ENCODE peak calls at places on chromosomes 11 and 22, in four cellular contexts. M, R, I and S are unnamed samples.

GRCh38 chr11:17273668-17274321 is 2.7 kb upstream of the NUCB2 start:
- DNase-seq in M (no peak), R (peak), I (peak), S (no peak)

GRCh38 chr11:62398011-62398994 is 20.5 kb upstream of the SCGB1A1 start:
- DNase-seq in M (no peak), R (peak), I (peak), S (no peak)

GRCh38 chr11:102306048-102306575 is 11.2 kb upstream of the BIRC3 start:
- DNase-seq in M (no peak), R (no peak), I (no peak), S (no peak)

GRCh38 chr11:128929991-128930390 is 12.7 kb downstream of the TP53AIP1 start:
- DNase-seq in M (no peak), R (no peak), I (no peak), S (no peak)

GRCh38 chr11:848988-849824 is 6.6 kb downstream of the TSPAN4 start:
- DNase-seq in M (no peak), R (no peak), I (no peak), S (no peak)

GRCh38 chr11:5336331-5336730 is 7.0 kb downstream of the OR51B5 start:
- DNase-seq in M (no peak), R (peak), I (no peak), S (no peak)

GRCh38 chr11:35303596-35304392 is 115.6 kb downstream of the SLC1A2 start:
- DNase-seq in M (no peak), R (no peak), I (peak), S (no peak)

GRCh38 chr22:23152238-23153114 is 7.2 kb downstream of the RAB36 start:
- DNase-seq in M (no peak), R (no peak), I (peak), S (no peak)

GRCh38 chr11:135075740-135076139 is 663.7 kb upstream of the B3GAT1 start:
- DNase-seq in M (no peak), R (peak), I (peak), S (no peak)

GRCh38 chr11:43736502-43737193 is 56.1 kb downstream of the HSD17B12 start:
- DNase-seq in M (no peak), R (no peak), I (no peak), S (no peak)

GRCh38 chr11:12433571-12434061 is 56.2 kb downstream of the PARVA start:
- DNase-seq in M (no peak), R (no peak), I (no peak), S (no peak)

GRCh38 chr22:35540600-35541253 is at the start of gene RASD2:
- DNase-seq in M (peak), R (peak), I (no peak), S (no peak)

GRCh38 chr22:37203354-37204044 is 8.8 kb downstream of the SSTR3 start:
- DNase-seq in M (no peak), R (no peak), I (no peak), S (no peak)

GRCh38 chr11:96486890-96487633 is 97.2 kb downstream of the JRKL start:
- DNase-seq in M (no peak), R (peak), I (no peak), S (no peak)

GRCh38 chr22:23530766-23531282 is 49.3 kb downstream of the IGLL1 start:
- DNase-seq in M (no peak), R (no peak), I (no peak), S (no peak)

GRCh38 chr11:12200359-12201015 is 90.1 kb downstream of the MICAL2 start:
- DNase-seq in M (no peak), R (peak), I (no peak), S (no peak)

GRCh38 chr11:14414470-14415461 is 55.8 kb upstream of the RRAS2 start:
- DNase-seq in M (no peak), R (peak), I (no peak), S (peak)

GRCh38 chr11:34706709-34707461 is 86.0 kb downstream of the EHF start:
- DNase-seq in M (no peak), R (peak), I (no peak), S (no peak)

GRCh38 chr11:71339178-71339881 is 87.0 kb upstream of the SHANK2 start:
- DNase-seq in M (no peak), R (no peak), I (no peak), S (no peak)

GRCh38 chr22:50519151-50519550 is 6.2 kb downstream of the SCO2 start:
- DNase-seq in M (no peak), R (no peak), I (no peak), S (no peak)

GRCh38 chr11:32431657-32432056 is 3.7 kb downstream of the WT1 start:
- DNase-seq in M (no peak), R (no peak), I (no peak), S (no peak)

GRCh38 chr11:42544726-42545125 is 767.1 kb upstream of the API5 start:
- DNase-seq in M (no peak), R (no peak), I (no peak), S (no peak)

GRCh38 chr22:24875862-24876506 is 70.0 kb downstream of the SGSM1 start:
- DNase-seq in M (no peak), R (peak), I (no peak), S (no peak)

GRCh38 chr11:78193806-78194205 is 5.1 kb downstream of the USP35 start:
- DNase-seq in M (no peak), R (no peak), I (no peak), S (no peak)

GRCh38 chr22:38865201-38866023 is 6.6 kb downstream of the CBX6 start:
- DNase-seq in M (no peak), R (no peak), I (no peak), S (no peak)

GRCh38 chr11:35619030-35619753 is 932 bp downstream of the FJX1 start:
- DNase-seq in M (peak), R (peak), I (no peak), S (no peak)

GRCh38 chr11:32615422-32615821 is 31.8 kb downstream of the EIF3M start:
- DNase-seq in M (no peak), R (no peak), I (no peak), S (no peak)

GRCh38 chr11:20388096-20389055 is 860 bp downstream of the PRMT3 start:
- DNase-seq in M (no peak), R (peak), I (no peak), S (no peak)

GRCh38 chr11:85902353-85902752 is 47.2 kb downstream of the CCDC83 start:
- DNase-seq in M (no peak), R (no peak), I (no peak), S (no peak)

GRCh38 chr22:28799834-28800307 is 498 bp downstream of the XBP1 start:
- DNase-seq in M (no peak), R (peak), I (no peak), S (no peak)

GRCh38 chr22:38144025-38144405 is 33.5 kb upstream of the BAIAP2L2 start:
- DNase-seq in M (no peak), R (no peak), I (no peak), S (no peak)

GRCh38 chr11:76773921-76774361 is 9.2 kb upstream of the TSKU start:
- DNase-seq in M (no peak), R (no peak), I (no peak), S (no peak)

GRCh38 chr11:129260750-129261149 is 68.6 kb upstream of the ARHGAP32 start:
- DNase-seq in M (no peak), R (no peak), I (no peak), S (no peak)

GRCh38 chr11:34358666-34359547 is 1.1 kb upstream of the ABTB2 start:
- DNase-seq in M (peak), R (peak), I (peak), S (peak)

GRCh38 chr11:10388574-10388973 is 66.5 kb upstream of the AMPD3 start:
- DNase-seq in M (no peak), R (no peak), I (no peak), S (no peak)

GRCh38 chr22:32494971-32495370 is 20.4 kb downstream of the FBXO7 start:
- DNase-seq in M (no peak), R (no peak), I (no peak), S (no peak)

GRCh38 chr11:110198031-110198729 is 98.2 kb downstream of the RDX start:
- DNase-seq in M (no peak), R (no peak), I (no peak), S (no peak)

GRCh38 chr11:103488021-103488420 is 378.8 kb downstream of the DYNC2H1 start:
- DNase-seq in M (no peak), R (no peak), I (no peak), S (no peak)

DNA sequence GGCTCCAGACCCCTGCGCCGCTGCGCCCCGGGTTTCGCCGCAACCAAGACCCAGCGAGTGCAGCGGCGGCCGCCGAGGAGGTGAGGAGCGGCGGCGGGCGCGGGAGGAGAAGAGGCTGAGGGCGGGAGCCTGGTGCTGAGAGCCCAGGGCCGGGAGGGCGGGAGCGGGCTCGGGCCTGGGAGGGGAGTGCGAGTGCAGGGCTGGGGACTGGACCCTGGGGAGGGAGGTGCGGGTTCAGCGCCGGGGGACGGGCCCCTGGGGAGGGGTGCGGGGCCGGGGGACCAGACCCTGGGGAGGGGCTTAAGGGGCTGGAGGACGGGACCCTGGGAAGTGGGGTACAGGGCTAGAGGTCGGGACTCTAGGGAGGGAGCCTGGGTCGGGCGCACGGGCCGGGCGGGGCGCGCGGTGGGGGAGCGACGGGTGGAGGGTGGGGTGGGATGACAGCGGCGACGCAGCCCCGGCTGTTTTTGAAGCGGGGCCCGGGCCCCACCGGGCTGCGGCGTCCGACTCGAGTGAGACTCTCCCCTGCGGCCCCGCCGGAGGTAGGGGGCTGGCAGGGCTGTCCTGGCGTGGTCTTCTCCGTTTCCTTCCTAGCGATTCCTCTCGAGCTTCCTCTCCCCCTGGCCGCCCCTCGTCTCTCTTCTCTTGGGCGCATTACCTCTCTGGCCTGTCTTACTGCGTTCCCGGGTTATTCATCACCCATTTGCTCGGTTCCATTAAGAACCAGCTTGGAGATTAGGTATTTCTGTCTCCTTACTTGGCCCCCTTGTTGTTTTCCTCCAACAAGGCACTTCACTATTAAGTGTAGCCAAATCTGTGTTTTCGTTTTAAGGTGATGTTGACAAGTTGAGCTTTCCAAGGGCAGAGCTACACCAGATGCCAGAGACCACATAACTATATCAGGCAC is 745 bp downstream of the NUP50 start:
- DNase-seq in M (peak), R (peak), I (no peak), S (no peak)
- TF ChIP-seq SPI1 in M (no peak), R (no peak), I (no peak), S (no peak)

GRCh38 chr11:65487467-65488272 is 11.2 kb upstream of the MALAT1 start:
- DNase-seq in M (no peak), R (peak), I (peak), S (no peak)

GRCh38 chr11:65491163-65491465 is 7.7 kb upstream of the MALAT1 start:
- DNase-seq in M (no peak), R (peak), I (no peak), S (no peak)

GRCh38 chr11:65489706-65490310 is 9.0 kb upstream of the MALAT1 start:
- DNase-seq in M (no peak), R (peak), I (no peak), S (no peak)

GRCh38 chr11:65488273-65489058 is 10.4 kb upstream of the MALAT1 start:
- DNase-seq in M (no peak), R (peak), I (no peak), S (no peak)

DNA sequence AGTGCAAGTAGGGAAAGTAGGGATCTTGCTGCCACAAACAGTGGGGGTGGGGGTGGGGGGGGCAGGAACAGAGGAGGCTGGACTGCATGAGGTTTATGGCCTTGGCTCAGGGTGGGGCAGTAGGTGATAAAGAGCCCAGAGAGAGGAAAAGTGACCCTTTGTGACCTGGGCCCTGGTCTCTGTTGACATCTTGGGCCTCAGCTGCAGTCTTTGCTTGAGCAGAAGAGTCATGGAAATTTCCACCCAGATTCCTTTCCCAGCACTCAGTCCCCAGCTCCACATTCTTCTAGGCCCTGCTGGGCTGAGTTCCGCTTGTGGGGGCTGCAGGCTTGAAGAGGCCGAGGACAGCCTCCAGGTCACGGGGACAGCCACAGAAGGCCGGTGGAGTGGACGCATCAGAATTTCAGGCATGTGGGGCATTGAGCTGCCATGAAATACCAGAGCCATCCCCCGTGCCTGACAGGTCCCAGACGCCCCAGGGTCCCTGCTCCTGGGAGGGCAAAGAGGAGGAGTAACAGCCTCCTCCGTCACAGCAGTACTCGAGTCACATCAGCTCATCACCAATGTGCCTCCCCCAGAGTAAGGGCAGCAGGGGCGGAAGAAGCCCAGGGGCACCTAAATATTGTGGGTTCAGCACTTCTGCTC is 9.7 kb upstream of the MALAT1 start:
- DNase-seq in M (no peak), R (peak), I (no peak), S (no peak)
- TF ChIP-seq SPI1 in M (no peak), R (no peak), I (no peak), S (no peak)

GRCh38 chr22:29855611-29856181 is 17.6 kb upstream of the ASCC2 start:
- DNase-seq in M (no peak), R (no peak), I (no peak), S (no peak)
- TF ChIP-seq SPI1 in M (no peak), R (no peak), I (peak), S (no peak)

GRCh38 chr11:67352546-67353316 is 615 bp downstream of the POLD4 start:
- DNase-seq in M (no peak), R (peak), I (peak), S (no peak)
- TF ChIP-seq SPI1 in M (no peak), R (no peak), I (peak), S (no peak)